ENCODE peak calls at places on chromosome 14, in six cellular contexts. One of them, this sample, is unnamed.

GRCh38 chr14:42715316-42715715 is 1108.6 kb downstream of the LRFN5 start:
- DNase-seq in NB4: no peak
- DNase-seq in body of pancreas: no peak
- DNase-seq in endothelial cell of umbilical vein: no peak
- DNase-seq in lower leg skin: no peak
- DNase-seq in HepG2: no peak
- DNase-seq in this sample: no peak

GRCh38 chr14:104149617-104150141 is 11.3 kb downstream of the KIF26A start:
- DNase-seq in NB4: peak; percentile 73
- DNase-seq in body of pancreas: peak; percentile 50
- DNase-seq in endothelial cell of umbilical vein: peak; percentile 64
- DNase-seq in lower leg skin: no peak
- DNase-seq in HepG2: no peak
- DNase-seq in this sample: no peak

GRCh38 chr14:25108959-25109358 is 59.0 kb upstream of the STXBP6 start:
- DNase-seq in NB4: no peak
- DNase-seq in body of pancreas: peak; percentile 57
- DNase-seq in endothelial cell of umbilical vein: no peak
- DNase-seq in lower leg skin: no peak
- DNase-seq in HepG2: peak; percentile 32
- DNase-seq in this sample: no peak

GRCh38 chr14:26190644-26191043 is 407.2 kb downstream of the NOVA1 start:
- DNase-seq in NB4: no peak
- DNase-seq in body of pancreas: no peak
- DNase-seq in endothelial cell of umbilical vein: peak; percentile 54
- DNase-seq in lower leg skin: no peak
- DNase-seq in HepG2: no peak
- DNase-seq in this sample: no peak

GRCh38 chr14:54646576-54647130 is 79.7 kb downstream of the SAMD4A start:
- DNase-seq in NB4: no peak
- DNase-seq in body of pancreas: no peak
- DNase-seq in endothelial cell of umbilical vein: no peak
- DNase-seq in lower leg skin: no peak
- DNase-seq in HepG2: no peak
- DNase-seq in this sample: no peak

GRCh38 chr14:100304825-100305445 is 1.3 kb downstream of the SLC25A29 start:
- DNase-seq in NB4: peak; percentile 40
- DNase-seq in body of pancreas: peak; percentile 85
- DNase-seq in endothelial cell of umbilical vein: peak; percentile 51
- DNase-seq in lower leg skin: peak; percentile 90
- DNase-seq in HepG2: no peak
- DNase-seq in this sample: no peak

GRCh38 chr14:41605550-41606248 is 977 bp upstream of the LRFN5 start:
- DNase-seq in NB4: no peak
- DNase-seq in body of pancreas: no peak
- DNase-seq in endothelial cell of umbilical vein: no peak
- DNase-seq in lower leg skin: peak; percentile 82
- DNase-seq in HepG2: no peak
- DNase-seq in this sample: no peak

GRCh38 chr14:57390806-57391562 is 598 bp downstream of the NAA30 start:
- DNase-seq in NB4: peak; percentile 58
- DNase-seq in body of pancreas: peak; percentile 41
- DNase-seq in endothelial cell of umbilical vein: peak; percentile 66
- DNase-seq in lower leg skin: peak; percentile 87
- DNase-seq in HepG2: no peak
- DNase-seq in this sample: peak; percentile 23

GRCh38 chr14:103702497-103703432 is 12.5 kb downstream of the XRCC3 start:
- DNase-seq in NB4: no peak
- DNase-seq in body of pancreas: no peak
- DNase-seq in endothelial cell of umbilical vein: no peak
- DNase-seq in lower leg skin: no peak
- DNase-seq in HepG2: no peak
- DNase-seq in this sample: no peak

GRCh38 chr14:102206901-102207300 is 67.2 kb downstream of the WDR20 start:
- DNase-seq in NB4: no peak
- DNase-seq in body of pancreas: peak; percentile 70
- DNase-seq in endothelial cell of umbilical vein: no peak
- DNase-seq in lower leg skin: peak; percentile 50
- DNase-seq in HepG2: no peak
- DNase-seq in this sample: peak; percentile 30

GRCh38 chr14:85300119-85300518 is 229.8 kb upstream of the FLRT2 start:
- DNase-seq in NB4: no peak
- DNase-seq in body of pancreas: no peak
- DNase-seq in endothelial cell of umbilical vein: no peak
- DNase-seq in lower leg skin: no peak
- DNase-seq in HepG2: no peak
- DNase-seq in this sample: no peak

GRCh38 chr14:99568567-99569560 is 35.1 kb downstream of the CCDC85C start:
- DNase-seq in NB4: peak; percentile 15
- DNase-seq in body of pancreas: peak; percentile 37
- DNase-seq in endothelial cell of umbilical vein: peak; percentile 25
- DNase-seq in lower leg skin: no peak
- DNase-seq in HepG2: no peak
- DNase-seq in this sample: no peak

GRCh38 chr14:92874961-92875360 is 48.0 kb upstream of the CHGA start:
- DNase-seq in NB4: no peak
- DNase-seq in body of pancreas: no peak
- DNase-seq in endothelial cell of umbilical vein: no peak
- DNase-seq in lower leg skin: no peak
- DNase-seq in HepG2: no peak
- DNase-seq in this sample: no peak

GRCh38 chr14:96103075-96103474 is 63.9 kb downstream of the C14orf132 start:
- DNase-seq in NB4: no peak
- DNase-seq in body of pancreas: no peak
- DNase-seq in endothelial cell of umbilical vein: no peak
- DNase-seq in lower leg skin: no peak
- DNase-seq in HepG2: no peak
- DNase-seq in this sample: peak; percentile 15

DNA sequence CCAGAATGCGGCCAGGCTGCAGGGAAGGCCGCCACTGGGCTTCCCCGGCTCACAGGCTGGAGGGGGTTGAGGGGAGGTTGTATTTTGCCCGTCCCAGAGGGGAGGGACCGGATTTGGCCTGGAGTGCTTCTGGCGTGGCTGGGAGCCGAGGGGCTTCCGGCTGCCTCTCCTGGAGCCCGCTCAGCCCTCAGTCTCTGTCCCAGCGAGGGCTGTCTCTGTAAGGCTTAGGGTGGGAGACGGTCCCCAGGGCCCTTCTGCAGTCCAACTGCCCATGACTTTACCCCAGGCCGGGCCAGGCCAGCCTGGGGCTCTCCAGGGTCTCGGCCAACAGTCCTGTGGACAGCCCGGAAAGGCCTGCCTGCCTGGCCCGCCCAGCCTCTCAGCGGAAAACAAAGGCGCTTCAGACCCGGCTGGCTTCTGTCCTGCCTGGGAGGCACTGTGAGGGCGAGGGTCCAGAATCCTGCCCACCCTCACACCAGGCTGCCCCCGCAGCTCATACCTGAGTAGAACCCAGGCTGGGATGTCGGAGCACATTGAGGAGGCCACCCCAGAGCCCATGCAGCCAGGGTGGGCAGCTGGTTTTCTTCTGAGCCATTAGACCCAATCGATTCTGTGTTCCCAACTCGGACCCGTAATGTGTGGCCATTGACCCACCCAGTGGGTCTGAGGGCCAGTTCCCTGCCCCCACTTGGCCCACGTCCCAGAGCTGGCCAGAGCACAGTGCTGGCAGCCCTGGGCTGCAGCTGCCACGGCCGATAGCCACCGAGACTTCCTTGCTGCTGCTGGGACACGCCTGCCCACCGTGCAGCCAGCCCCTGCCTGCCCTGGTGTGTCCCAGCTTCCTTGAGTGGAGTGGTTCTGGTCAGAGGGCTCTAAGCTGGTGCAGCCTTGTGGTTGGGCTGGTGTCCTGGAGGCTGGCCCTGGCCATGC is 1.6 kb downstream of the CRIP2 start:
- DNase-seq in NB4: no peak
- DNase-seq in body of pancreas: peak; percentile 74
- DNase-seq in endothelial cell of umbilical vein: peak; percentile 81
- DNase-seq in lower leg skin: peak; percentile 90
- DNase-seq in HepG2: peak; percentile 57
- DNase-seq in this sample: no peak
- TF ChIP-seq POLR2A in NB4: no peak
- TF ChIP-seq POLR2A in body of pancreas: peak; percentile 48
- TF ChIP-seq POLR2A in endothelial cell of umbilical vein: peak; percentile 63
- TF ChIP-seq POLR2A in lower leg skin: no peak
- TF ChIP-seq POLR2A in HepG2: peak; percentile 48
- TF ChIP-seq POLR2A in this sample: no peak

DNA sequence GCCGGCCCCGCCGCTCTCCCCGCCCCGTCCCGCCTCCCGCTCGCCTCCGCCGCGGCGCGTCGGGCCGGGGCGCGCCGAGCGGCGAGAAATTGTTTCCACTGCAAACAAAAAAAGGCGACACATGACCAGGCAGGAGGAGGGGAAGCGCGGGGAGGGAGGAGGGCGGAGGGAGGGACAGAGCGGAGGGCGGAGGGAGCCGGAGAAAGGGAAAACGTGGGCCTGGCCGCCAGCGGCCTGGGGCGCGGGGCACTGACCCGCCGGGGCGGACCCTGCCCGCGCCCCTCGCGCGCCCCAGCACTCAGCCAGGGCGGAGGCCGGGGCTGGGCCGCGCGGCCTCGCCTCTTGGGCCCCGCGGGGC is at the start of gene FOXN3:
- DNase-seq in NB4: peak; percentile 91
- DNase-seq in body of pancreas: peak; percentile 93
- DNase-seq in endothelial cell of umbilical vein: peak; percentile 81
- DNase-seq in lower leg skin: peak; percentile 98
- DNase-seq in HepG2: peak; percentile 86
- DNase-seq in this sample: peak; percentile 88
- TF ChIP-seq POLR2A in NB4: no peak
- TF ChIP-seq POLR2A in body of pancreas: peak; percentile 39
- TF ChIP-seq POLR2A in endothelial cell of umbilical vein: no peak
- TF ChIP-seq POLR2A in lower leg skin: no peak
- TF ChIP-seq POLR2A in HepG2: no peak
- TF ChIP-seq POLR2A in this sample: no peak

DNA sequence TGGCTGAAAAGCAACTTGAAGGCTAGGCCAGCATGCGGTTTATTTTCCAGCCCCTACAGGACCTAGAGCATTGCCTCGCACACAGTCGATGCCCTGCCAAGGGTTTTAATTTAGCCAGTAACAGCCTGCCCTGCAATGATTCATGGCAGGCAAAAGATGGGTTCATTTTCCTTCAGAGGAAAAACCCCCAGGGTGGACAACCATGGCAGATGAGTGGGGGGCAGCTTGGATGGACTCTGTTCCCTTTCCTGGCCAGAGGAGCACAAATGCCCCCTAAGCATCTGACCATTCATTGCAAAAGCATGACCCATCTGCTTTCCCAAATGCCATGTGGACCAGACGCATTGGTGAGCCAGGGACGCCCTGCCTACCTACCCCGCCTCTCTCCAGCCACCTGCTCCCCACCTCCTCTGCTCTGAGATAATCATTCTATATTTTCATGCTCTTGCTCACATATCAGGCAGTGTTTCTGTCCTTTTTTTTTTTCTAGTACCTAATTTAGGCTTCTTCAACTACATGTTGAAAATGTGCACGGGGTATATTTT is 281.9 kb downstream of the DPF3 start:
- DNase-seq in NB4: no peak
- DNase-seq in body of pancreas: no peak
- DNase-seq in endothelial cell of umbilical vein: no peak
- DNase-seq in lower leg skin: peak; percentile 57
- DNase-seq in HepG2: no peak
- DNase-seq in this sample: no peak
- TF ChIP-seq POLR2A in NB4: no peak
- TF ChIP-seq POLR2A in body of pancreas: no peak
- TF ChIP-seq POLR2A in endothelial cell of umbilical vein: no peak
- TF ChIP-seq POLR2A in lower leg skin: no peak
- TF ChIP-seq POLR2A in HepG2: no peak
- TF ChIP-seq POLR2A in this sample: no peak

GRCh38 chr14:69615471-69616407 is 4.3 kb downstream of the SUSD6 start:
- DNase-seq in NB4: peak; percentile 66
- DNase-seq in body of pancreas: peak; percentile 59
- DNase-seq in endothelial cell of umbilical vein: peak; percentile 65
- DNase-seq in lower leg skin: no peak
- DNase-seq in HepG2: no peak
- DNase-seq in this sample: no peak
- TF ChIP-seq POLR2A in NB4: no peak
- TF ChIP-seq POLR2A in body of pancreas: peak; percentile 14
- TF ChIP-seq POLR2A in endothelial cell of umbilical vein: no peak
- TF ChIP-seq POLR2A in lower leg skin: no peak
- TF ChIP-seq POLR2A in HepG2: no peak
- TF ChIP-seq POLR2A in this sample: no peak

This sample was measured in Peyer's patch.